ENCODE peak calls at places on chromosomes 11 and 22, in nine cellular contexts. W, O, U, E, V, C, L, F and D are unnamed samples.

GRCh38 chr11:2827256-2827655 is 58.3 kb downstream of the CDKN1C start:
- DNase-seq in W (no peak), F (no peak), O (no peak), V (peak), C (no peak), L (no peak), U (no peak), E (peak), D (no peak)

GRCh38 chr22:49044091-49044490 is 783.6 kb downstream of the BRD1 start:
- DNase-seq in L (no peak), W (no peak), V (no peak), E (no peak), O (no peak), C (no peak), U (no peak), F (no peak), D (no peak)

GRCh38 chr22:46110215-46110614 is 40.1 kb upstream of the PPARA start:
- DNase-seq in O (no peak), W (peak), C (peak), L (no peak), F (no peak), E (no peak), U (peak), V (no peak), D (no peak)

GRCh38 chr11:112253605-112254242 is 6.9 kb downstream of the PLET1 start:
- DNase-seq in C (no peak), U (no peak), W (no peak), V (no peak), O (no peak), F (no peak), E (no peak), L (no peak), D (no peak)

GRCh38 chr22:42945736-42946135 is 69.2 kb downstream of the PACSIN2 start:
- DNase-seq in C (no peak), L (no peak), W (no peak), E (no peak), U (no peak), V (no peak), O (no peak), F (no peak), D (no peak)

GRCh38 chr11:76781046-76781801 is 1.9 kb upstream of the TSKU start:
- DNase-seq in V (no peak), F (no peak), U (no peak), C (no peak), O (no peak), W (no peak), L (no peak), E (no peak), D (no peak)

GRCh38 chr11:71991494-71991893 is 7.2 kb upstream of the IL18BP start:
- DNase-seq in F (no peak), O (no peak), U (no peak), L (no peak), V (no peak), E (no peak), W (no peak), C (no peak), D (no peak)

GRCh38 chr22:44489817-44490216 is 8.2 kb downstream of the RTL6 start:
- DNase-seq in F (no peak), V (no peak), E (no peak), W (no peak), U (no peak), L (no peak), O (no peak), C (no peak), D (no peak)

GRCh38 chr11:110077866-110078325 is 15.3 kb upstream of the ZC3H12C start:
- DNase-seq in F (no peak), U (no peak), L (no peak), E (no peak), C (peak), V (no peak), O (no peak), W (no peak), D (no peak)

GRCh38 chr11:120871924-120872323 is 152.0 kb upstream of the TBCEL start:
- DNase-seq in F (no peak), C (no peak), U (no peak), V (no peak), O (no peak), E (no peak), W (no peak), L (no peak), D (no peak)

GRCh38 chr11:66459138-66459778 is 7.4 kb upstream of the PELI3 start:
- DNase-seq in L (no peak), C (no peak), E (no peak), V (no peak), W (no peak), U (no peak), F (no peak), O (no peak), D (no peak)

GRCh38 chr11:103591554-103591953 is 444.9 kb upstream of the DDI1 start:
- DNase-seq in W (no peak), O (no peak), E (no peak), V (no peak), C (peak), L (no peak), U (no peak), F (no peak), D (no peak)

GRCh38 chr22:11598492-11599440 is 3929.2 kb upstream of the OR11H1 start:
- DNase-seq in C (no peak), O (no peak), L (no peak), U (no peak), E (no peak), F (no peak), V (no peak), W (no peak), D (no peak)

GRCh38 chr11:103091441-103091809 is 535 bp downstream of the DCUN1D5 start:
- DNase-seq in F (no peak), C (peak), W (peak), E (peak), U (peak), V (peak), L (peak), O (peak), D (peak)

GRCh38 chr22:17368727-17369552 is at the start of gene CECR2:
- DNase-seq in W (no peak), C (no peak), L (peak), V (peak), U (peak), F (no peak), O (peak), E (peak), D (peak)

GRCh38 chr11:133197425-133197824 is 334.9 kb downstream of the OPCML start:
- DNase-seq in O (no peak), E (no peak), C (peak), L (no peak), V (no peak), U (no peak), W (no peak), F (no peak), D (no peak)

DNA sequence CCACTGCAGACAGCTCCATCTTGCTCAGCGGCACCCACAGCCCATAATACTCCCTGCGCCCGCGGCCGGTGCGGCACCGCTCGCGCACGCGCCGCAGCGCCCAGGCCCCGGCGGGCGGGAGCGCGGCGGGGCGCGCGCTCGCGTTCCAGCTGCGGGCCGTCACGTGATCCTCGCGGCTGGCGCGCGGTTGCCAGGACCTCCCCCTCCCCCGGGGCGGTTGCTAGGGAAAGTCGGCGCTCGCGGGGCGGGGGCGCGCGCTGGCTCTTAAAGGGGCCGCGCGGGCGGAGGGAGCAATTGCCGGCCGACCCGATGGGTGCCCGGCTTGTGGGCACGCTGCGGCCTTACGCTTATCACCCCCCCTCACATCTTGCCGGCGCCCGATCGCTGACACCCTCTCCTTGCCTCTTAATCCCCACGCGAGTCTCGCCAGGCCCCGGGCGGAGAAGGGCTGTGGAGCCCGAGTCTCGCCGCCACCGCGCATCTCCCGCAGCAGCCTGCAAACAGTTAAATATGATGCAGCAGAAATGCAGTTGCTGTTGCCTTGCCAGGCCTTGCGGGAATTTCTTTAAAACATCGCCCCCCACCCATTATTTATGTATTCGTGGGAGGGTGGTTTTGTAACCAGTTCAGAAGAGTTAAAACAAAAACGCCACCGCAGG is at the start of gene CBX6:
- DNase-seq in U (peak), O (peak), W (peak), V (peak), F (peak), E (peak), L (peak), C (peak), D (peak)
- TF ChIP-seq CTCF in U (no peak), O (no peak), W (no peak), V (no peak), F (no peak), E (no peak), L (no peak), C (no peak), D (no peak)

GRCh38 chr11:62911137-62912130 is 9.7 kb downstream of the CHRM1 start:
- DNase-seq in W (no peak), L (no peak), E (no peak), O (no peak), V (no peak), F (no peak), U (peak), C (no peak), D (no peak)

GRCh38 chr11:62912268-62912667 is 8.9 kb downstream of the CHRM1 start:
- DNase-seq in L (no peak), F (no peak), U (no peak), V (no peak), E (no peak), C (no peak), W (no peak), O (no peak), D (no peak)

GRCh38 chr11:62910141-62910882 is 10.9 kb downstream of the CHRM1 start:
- DNase-seq in C (no peak), F (no peak), W (no peak), L (no peak), O (no peak), U (no peak), V (no peak), E (no peak), D (no peak)

GRCh38 chr11:62908468-62909072 is 12.6 kb downstream of the CHRM1 start:
- DNase-seq in C (no peak), F (no peak), W (no peak), U (peak), E (no peak), L (no peak), V (no peak), O (peak), D (no peak)

DNA sequence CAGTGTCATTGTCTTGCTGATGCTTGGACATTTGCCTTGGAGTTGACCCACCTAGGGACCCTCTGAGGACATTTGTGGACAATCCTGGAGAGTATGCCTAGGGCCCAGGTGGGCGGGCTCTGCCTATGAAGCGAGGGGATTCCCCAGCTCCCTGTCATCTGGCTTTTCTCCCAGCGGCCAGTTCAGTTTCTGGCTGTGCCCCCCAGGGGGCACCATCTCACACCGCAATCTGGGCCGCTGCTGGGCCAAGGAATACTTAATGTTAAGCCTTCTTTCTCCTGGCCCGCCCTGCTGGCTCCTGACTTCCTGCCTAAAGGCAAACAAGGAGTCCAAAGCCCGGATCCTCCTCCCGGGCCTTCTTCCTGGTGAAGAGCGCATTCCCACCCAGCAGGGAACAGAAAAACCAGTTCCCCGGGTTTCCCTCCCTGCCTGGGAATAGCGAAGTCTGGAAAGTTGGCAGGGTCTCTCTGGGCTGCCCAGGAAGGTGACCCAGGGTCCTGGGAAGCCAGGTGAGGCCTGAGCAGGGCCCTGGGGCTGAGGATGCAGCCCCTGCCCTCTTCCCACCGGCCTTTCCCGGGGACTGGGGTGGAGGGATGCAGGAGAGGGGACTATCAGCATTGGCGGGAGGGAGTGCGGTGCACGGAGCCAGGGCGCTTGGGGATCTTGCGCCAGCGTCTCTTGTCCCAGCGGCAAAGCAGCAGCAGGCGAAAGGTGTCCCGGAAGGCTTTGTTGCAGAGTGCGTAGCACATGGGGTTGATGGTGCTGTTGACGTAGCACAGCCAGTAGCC is 11.9 kb downstream of the CHRM1 start:
- DNase-seq in C (peak), U (peak), W (peak), V (peak), E (peak), F (peak), O (peak), L (peak), D (peak)
- TF ChIP-seq CTCF in C (peak), U (peak), W (peak), V (peak), E (peak), F (peak), O (peak), L (peak), D (peak)

GRCh38 chr11:61580292-61580888 is 486 bp downstream of the SYT7 start:
- DNase-seq in V (no peak), O (no peak), U (no peak), W (peak), F (no peak), E (no peak), C (no peak), L (no peak), D (no peak)

GRCh38 chr11:61575886-61576516 is 4.9 kb downstream of the SYT7 start:
- DNase-seq in C (no peak), F (no peak), W (no peak), V (no peak), O (no peak), E (peak), L (no peak), U (no peak), D (no peak)

GRCh38 chr11:61578819-61579218 is 2.1 kb downstream of the SYT7 start:
- DNase-seq in U (no peak), C (no peak), V (no peak), F (no peak), L (no peak), W (no peak), O (no peak), E (no peak), D (no peak)

GRCh38 chr11:61579398-61580291 is 1.2 kb downstream of the SYT7 start:
- DNase-seq in O (no peak), E (no peak), W (no peak), L (no peak), F (no peak), V (no peak), U (no peak), C (no peak), D (no peak)

GRCh38 chr11:61577383-61578118 is 3.3 kb downstream of the SYT7 start:
- DNase-seq in F (no peak), V (no peak), C (no peak), U (peak), E (peak), O (no peak), L (peak), W (no peak), D (peak)
- TF ChIP-seq CTCF in F (peak), V (no peak), C (no peak), U (peak), E (peak), O (no peak), L (peak), W (no peak), D (peak)

DNA sequence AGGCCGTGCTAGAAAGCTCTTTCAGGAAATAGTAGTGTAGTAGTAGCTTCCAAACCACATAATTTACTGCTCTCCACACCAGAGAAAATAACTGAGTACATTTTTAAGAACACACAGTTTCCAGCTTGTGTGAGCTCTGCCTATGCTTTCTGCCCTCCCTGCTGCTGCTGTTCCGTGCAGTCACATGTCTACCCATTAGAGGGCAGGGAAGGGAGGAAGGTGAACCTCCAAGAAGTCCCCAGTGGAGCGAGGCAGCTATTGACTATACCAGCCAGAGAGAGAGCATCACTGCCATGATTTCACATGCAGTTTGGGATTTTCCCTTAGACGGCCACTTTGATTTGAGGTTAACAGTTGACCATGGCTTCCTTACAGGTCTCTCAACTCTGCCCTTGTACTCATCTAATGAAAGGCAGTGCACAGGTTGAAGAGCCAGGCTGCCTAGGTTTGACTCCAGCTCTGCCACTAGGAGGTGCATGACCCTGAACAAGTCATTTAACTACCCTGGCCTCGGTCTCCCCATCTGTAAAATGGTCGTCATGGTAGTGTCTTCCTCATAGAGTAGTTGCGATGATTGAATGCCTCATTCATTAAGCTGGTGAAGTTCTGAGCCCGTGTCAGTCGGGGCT is 19.7 kb upstream of the CTTN start:
- DNase-seq in V (no peak), L (no peak), O (no peak), F (no peak), E (no peak), W (no peak), U (no peak), C (no peak), D (no peak)
- TF ChIP-seq CTCF in V (no peak), L (no peak), O (no peak), F (peak), E (no peak), W (peak), U (peak), C (peak), D (no peak)

GRCh38 chr11:106581399-106581798 is 436.9 kb downstream of the GUCY1A2 start:
- DNase-seq in V (no peak), F (no peak), C (no peak), W (no peak), E (no peak), L (no peak), U (no peak), O (peak), D (no peak)

DNA sequence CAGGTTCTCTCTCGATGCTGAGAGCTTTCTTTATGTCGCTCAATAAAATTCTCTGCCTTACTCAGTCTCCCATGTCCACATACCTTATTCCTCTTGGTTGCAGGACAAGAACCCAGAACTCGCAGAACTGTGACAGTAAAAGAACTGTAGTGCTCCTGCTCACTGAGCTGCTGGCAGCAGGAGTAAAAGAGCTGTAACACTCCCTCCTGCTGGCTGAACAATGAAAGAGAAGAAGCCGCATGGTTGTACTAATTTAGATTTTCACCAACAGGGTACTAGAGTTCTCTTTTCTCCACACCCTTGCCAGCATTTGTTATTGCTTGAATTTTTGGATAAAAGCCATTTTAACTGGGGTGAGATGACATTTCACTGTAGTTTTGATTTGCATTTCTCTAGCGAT is 433.2 kb downstream of the GUCY1A2 start:
- DNase-seq in F (no peak), L (no peak), C (peak), E (no peak), V (no peak), W (no peak), U (peak), O (no peak), D (no peak)
- TF ChIP-seq CTCF in F (peak), L (no peak), C (peak), E (no peak), V (no peak), W (no peak), U (peak), O (no peak), D (no peak)

GRCh38 chr11:976431-977160 is 50.9 kb downstream of the AP2A2 start:
- DNase-seq in E (no peak), V (no peak), O (no peak), W (no peak), U (no peak), F (no peak), L (no peak), C (no peak), D (no peak)

GRCh38 chr11:978073-978720 is 52.5 kb downstream of the AP2A2 start:
- DNase-seq in U (no peak), V (no peak), L (no peak), C (no peak), O (no peak), W (no peak), E (no peak), F (no peak), D (no peak)

GRCh38 chr11:978781-979180 is 53.1 kb downstream of the AP2A2 start:
- DNase-seq in O (no peak), E (no peak), F (no peak), C (no peak), W (no peak), U (no peak), L (no peak), V (no peak), D (no peak)

GRCh38 chr11:973237-973636 is 47.6 kb downstream of the AP2A2 start:
- DNase-seq in F (no peak), L (no peak), V (no peak), O (no peak), E (no peak), W (no peak), C (no peak), U (no peak), D (no peak)

GRCh38 chr11:975824-976223 is 50.2 kb downstream of the AP2A2 start:
- DNase-seq in V (no peak), O (no peak), L (peak), F (peak), U (peak), C (no peak), W (no peak), E (no peak), D (no peak)
- TF ChIP-seq CTCF in V (no peak), O (no peak), L (no peak), F (peak), U (peak), C (peak), W (no peak), E (no peak), D (no peak)